ENCODE peak calls at places on chromosomes 6 and 20, in four cellular contexts. One of them, this sample, is unnamed.
A peak's percentile ranks its signal among the peaks of the same experiment; 100 is the strongest.

GRCh38 chr6:63802606-63803206 is 167.1 kb downstream of the PHF3 start:
- DNase-seq in stimulated activated CD8-positive, alpha-beta memory T cell treated with anti-CD3 and anti-CD28 coated beads, Interleukin-15, amount 100 ng/mL, for 4 hours: no peak
- DNase-seq in small intestine: peak; percentile 36
- DNase-seq in lower lobe of right lung: no peak
- DNase-seq in this sample: no peak

GRCh38 chr20:37941332-37941731 is 38.4 kb downstream of the VSTM2L start:
- DNase-seq in stimulated activated CD8-positive, alpha-beta memory T cell treated with anti-CD3 and anti-CD28 coated beads, Interleukin-15, amount 100 ng/mL, for 4 hours: no peak
- DNase-seq in lower lobe of right lung: no peak
- DNase-seq in small intestine: no peak
- DNase-seq in this sample: no peak

GRCh38 chr20:59866338-59866737 is 67.1 kb downstream of the SYCP2 start:
- DNase-seq in small intestine: no peak
- DNase-seq in stimulated activated CD8-positive, alpha-beta memory T cell treated with anti-CD3 and anti-CD28 coated beads, Interleukin-15, amount 100 ng/mL, for 4 hours: no peak
- DNase-seq in lower lobe of right lung: no peak
- DNase-seq in this sample: no peak

GRCh38 chr6:139778688-139779087 is 404.2 kb upstream of the CITED2 start:
- DNase-seq in small intestine: peak; percentile 24
- DNase-seq in lower lobe of right lung: no peak
- DNase-seq in stimulated activated CD8-positive, alpha-beta memory T cell treated with anti-CD3 and anti-CD28 coated beads, Interleukin-15, amount 100 ng/mL, for 4 hours: no peak
- DNase-seq in this sample: no peak

GRCh38 chr6:68778356-68779020 is 143.4 kb downstream of the ADGRB3 start:
- DNase-seq in lower lobe of right lung: no peak
- DNase-seq in small intestine: peak; percentile 4
- DNase-seq in stimulated activated CD8-positive, alpha-beta memory T cell treated with anti-CD3 and anti-CD28 coated beads, Interleukin-15, amount 100 ng/mL, for 4 hours: no peak
- DNase-seq in this sample: no peak

GRCh38 chr6:164731539-164731938 is 577.9 kb downstream of the C6orf118 start:
- DNase-seq in lower lobe of right lung: no peak
- DNase-seq in stimulated activated CD8-positive, alpha-beta memory T cell treated with anti-CD3 and anti-CD28 coated beads, Interleukin-15, amount 100 ng/mL, for 4 hours: no peak
- DNase-seq in small intestine: no peak
- DNase-seq in this sample: no peak

GRCh38 chr6:113147544-113147943 is 709.6 kb upstream of the MARCKS start:
- DNase-seq in lower lobe of right lung: no peak
- DNase-seq in small intestine: no peak
- DNase-seq in stimulated activated CD8-positive, alpha-beta memory T cell treated with anti-CD3 and anti-CD28 coated beads, Interleukin-15, amount 100 ng/mL, for 4 hours: no peak
- DNase-seq in this sample: no peak

GRCh38 chr6:75249837-75250236 is 6.2 kb upstream of the COX7A2 start:
- DNase-seq in small intestine: no peak
- DNase-seq in lower lobe of right lung: no peak
- DNase-seq in stimulated activated CD8-positive, alpha-beta memory T cell treated with anti-CD3 and anti-CD28 coated beads, Interleukin-15, amount 100 ng/mL, for 4 hours: no peak
- DNase-seq in this sample: no peak